ENCODE peak calls at places on chromosome 14, in five cellular contexts. Y is kidney glomerular epithelial cell, M is foreskin melanocyte, Z is fibroblast of lung, O is heart right ventricle. F is an unnamed sample.

GRCh38 chr14:104972301-104973211 is 5.6 kb downstream of the AHNAK2 start:
- DNase-seq in Z (peak), Y (peak), O (no peak), M (no peak), F (no peak)

GRCh38 chr14:95514131-95515079 is 2.0 kb downstream of the SYNE3 start:
- DNase-seq in M (no peak), Z (no peak), O (no peak), Y (no peak), F (no peak)

GRCh38 chr14:95466506-95466905 is 49.9 kb downstream of the SYNE3 start:
- DNase-seq in M (no peak), O (no peak), Z (no peak), Y (no peak), F (no peak)

GRCh38 chr14:104805326-104805678 is 4.4 kb downstream of the ZBTB42 start:
- DNase-seq in M (no peak), Z (peak), Y (peak), O (peak), F (peak)

GRCh38 chr14:51807355-51807754 is 53.1 kb upstream of the GNG2 start:
- DNase-seq in Y (peak), Z (peak), O (no peak), M (no peak), F (no peak)

GRCh38 chr14:33802737-33803136 is 148.1 kb downstream of the EGLN3 start:
- DNase-seq in Z (no peak), Y (no peak), O (no peak), M (no peak), F (no peak)

GRCh38 chr14:94844593-94844992 is 74.7 kb upstream of the GSC start:
- DNase-seq in M (no peak), O (no peak), Y (no peak), Z (no peak), F (no peak)

GRCh38 chr14:71579331-71579730 is 352.9 kb upstream of the RGS6 start:
- DNase-seq in Z (no peak), O (no peak), Y (no peak), M (no peak), F (no peak)

GRCh38 chr14:91796622-91797347 is 64.9 kb upstream of the CATSPERB start:
- DNase-seq in O (no peak), Y (peak), M (no peak), Z (peak), F (peak)

GRCh38 chr14:50622978-50623377 is 45.1 kb downstream of the SAV1 start:
- DNase-seq in Y (no peak), O (no peak), M (no peak), Z (no peak), F (no peak)

GRCh38 chr14:69850086-69850735 is 29.0 kb upstream of the SMOC1 start:
- DNase-seq in Y (no peak), M (no peak), Z (peak), O (no peak), F (no peak)

GRCh38 chr14:63877594-63877993 is 24.8 kb downstream of the SYNE2 start:
- DNase-seq in O (no peak), M (no peak), Y (no peak), Z (no peak), F (no peak)

GRCh38 chr14:55059333-55059732 is 7.9 kb downstream of the MAPK1IP1L start:
- DNase-seq in M (peak), O (no peak), Z (no peak), Y (no peak), F (no peak)

GRCh38 chr14:95490727-95491451 is 25.6 kb downstream of the SYNE3 start:
- DNase-seq in M (peak), Y (no peak), Z (peak), O (no peak), F (peak)

GRCh38 chr14:81200041-81200440 is 20.7 kb downstream of the GTF2A1 start:
- DNase-seq in Y (no peak), M (no peak), Z (no peak), O (no peak), F (no peak)

GRCh38 chr14:35403085-35403396 is 1.5 kb downstream of the NFKBIA start:
- DNase-seq in M (no peak), Y (peak), Z (peak), O (peak), F (no peak)